ENCODE peak calls at places on chromosomes 6 and 20, in five cellular contexts. One of them, this sample, is unnamed.

GRCh38 chr6:82783587-82784253 is 281.9 kb downstream of the UBE3D start:
- DNase-seq in activated CD4-positive, alpha-beta T cell treated with anti-CD3 and anti-CD28 coated beads for 1 hour: no peak
- DNase-seq in mesothelial cell of epicardium: no peak
- DNase-seq in activated T-cell treated with anti-CD3 and anti-CD28 coated beads, Interleukin-2, amount 50 U/mL, for 4 hours: no peak
- DNase-seq in NCI-H774: peak; percentile 67
- DNase-seq in this sample: no peak

GRCh38 chr6:157715766-157716171 is 107.3 kb upstream of the SNX9 start:
- DNase-seq in activated CD4-positive, alpha-beta T cell treated with anti-CD3 and anti-CD28 coated beads for 1 hour: no peak
- DNase-seq in mesothelial cell of epicardium: no peak
- DNase-seq in activated T-cell treated with anti-CD3 and anti-CD28 coated beads, Interleukin-2, amount 50 U/mL, for 4 hours: no peak
- DNase-seq in NCI-H774: no peak
- DNase-seq in this sample: no peak

GRCh38 chr6:30700340-30700739 is 9.6 kb upstream of the NRM start:
- DNase-seq in activated CD4-positive, alpha-beta T cell treated with anti-CD3 and anti-CD28 coated beads for 1 hour: no peak
- DNase-seq in mesothelial cell of epicardium: no peak
- DNase-seq in activated T-cell treated with anti-CD3 and anti-CD28 coated beads, Interleukin-2, amount 50 U/mL, for 4 hours: no peak
- DNase-seq in NCI-H774: no peak
- DNase-seq in this sample: no peak

GRCh38 chr20:18983796-18984195 is 170.2 kb downstream of the SCP2D1 start:
- DNase-seq in activated CD4-positive, alpha-beta T cell treated with anti-CD3 and anti-CD28 coated beads for 1 hour: no peak
- DNase-seq in mesothelial cell of epicardium: no peak
- DNase-seq in activated T-cell treated with anti-CD3 and anti-CD28 coated beads, Interleukin-2, amount 50 U/mL, for 4 hours: no peak
- DNase-seq in NCI-H774: peak; percentile 42
- DNase-seq in this sample: no peak

GRCh38 chr6:149990109-149990671 is 26.4 kb downstream of the ULBP1 start:
- DNase-seq in activated CD4-positive, alpha-beta T cell treated with anti-CD3 and anti-CD28 coated beads for 1 hour: no peak
- DNase-seq in mesothelial cell of epicardium: no peak
- DNase-seq in activated T-cell treated with anti-CD3 and anti-CD28 coated beads, Interleukin-2, amount 50 U/mL, for 4 hours: no peak
- DNase-seq in NCI-H774: no peak
- DNase-seq in this sample: no peak

GRCh38 chr20:50141811-50142561 is 11.5 kb downstream of the PEDS1 start:
- DNase-seq in activated CD4-positive, alpha-beta T cell treated with anti-CD3 and anti-CD28 coated beads for 1 hour: no peak
- DNase-seq in mesothelial cell of epicardium: no peak
- DNase-seq in activated T-cell treated with anti-CD3 and anti-CD28 coated beads, Interleukin-2, amount 50 U/mL, for 4 hours: no peak
- DNase-seq in NCI-H774: no peak
- DNase-seq in this sample: no peak

GRCh38 chr20:62212309-62212708 is 7.8 kb downstream of the HRH3 start:
- DNase-seq in activated CD4-positive, alpha-beta T cell treated with anti-CD3 and anti-CD28 coated beads for 1 hour: no peak
- DNase-seq in mesothelial cell of epicardium: no peak
- DNase-seq in activated T-cell treated with anti-CD3 and anti-CD28 coated beads, Interleukin-2, amount 50 U/mL, for 4 hours: no peak
- DNase-seq in NCI-H774: no peak
- DNase-seq in this sample: no peak

GRCh38 chr6:71410164-71410566 is 121.6 kb downstream of the OGFRL1 start:
- DNase-seq in activated CD4-positive, alpha-beta T cell treated with anti-CD3 and anti-CD28 coated beads for 1 hour: no peak
- DNase-seq in mesothelial cell of epicardium: no peak
- DNase-seq in activated T-cell treated with anti-CD3 and anti-CD28 coated beads, Interleukin-2, amount 50 U/mL, for 4 hours: no peak
- DNase-seq in NCI-H774: no peak
- DNase-seq in this sample: no peak

GRCh38 chr6:39196648-39197047 is 32.6 kb downstream of the KCNK5 start:
- DNase-seq in activated CD4-positive, alpha-beta T cell treated with anti-CD3 and anti-CD28 coated beads for 1 hour: no peak
- DNase-seq in mesothelial cell of epicardium: no peak
- DNase-seq in activated T-cell treated with anti-CD3 and anti-CD28 coated beads, Interleukin-2, amount 50 U/mL, for 4 hours: no peak
- DNase-seq in NCI-H774: no peak
- DNase-seq in this sample: no peak

GRCh38 chr6:113949499-113949898 is 21.4 kb downstream of the HDAC2 start:
- DNase-seq in activated CD4-positive, alpha-beta T cell treated with anti-CD3 and anti-CD28 coated beads for 1 hour: no peak
- DNase-seq in mesothelial cell of epicardium: no peak
- DNase-seq in activated T-cell treated with anti-CD3 and anti-CD28 coated beads, Interleukin-2, amount 50 U/mL, for 4 hours: no peak
- DNase-seq in NCI-H774: no peak
- DNase-seq in this sample: no peak

GRCh38 chr20:34544109-34544793 is 14.3 kb upstream of the MAP1LC3A start:
- DNase-seq in activated CD4-positive, alpha-beta T cell treated with anti-CD3 and anti-CD28 coated beads for 1 hour: no peak
- DNase-seq in mesothelial cell of epicardium: no peak
- DNase-seq in activated T-cell treated with anti-CD3 and anti-CD28 coated beads, Interleukin-2, amount 50 U/mL, for 4 hours: no peak
- DNase-seq in NCI-H774: no peak
- DNase-seq in this sample: no peak

GRCh38 chr6:134249759-134250602 is 67.9 kb downstream of the SGK1 start:
- DNase-seq in activated CD4-positive, alpha-beta T cell treated with anti-CD3 and anti-CD28 coated beads for 1 hour: no peak
- DNase-seq in mesothelial cell of epicardium: no peak
- DNase-seq in activated T-cell treated with anti-CD3 and anti-CD28 coated beads, Interleukin-2, amount 50 U/mL, for 4 hours: no peak
- DNase-seq in NCI-H774: no peak
- DNase-seq in this sample: no peak

GRCh38 chr6:10384719-10385511 is 30.0 kb downstream of the TFAP2A start:
- DNase-seq in activated CD4-positive, alpha-beta T cell treated with anti-CD3 and anti-CD28 coated beads for 1 hour: no peak
- DNase-seq in mesothelial cell of epicardium: no peak
- DNase-seq in activated T-cell treated with anti-CD3 and anti-CD28 coated beads, Interleukin-2, amount 50 U/mL, for 4 hours: no peak
- DNase-seq in NCI-H774: no peak
- DNase-seq in this sample: no peak

GRCh38 chr20:63072231-63072791 is 65.5 kb upstream of the BHLHE23 start:
- DNase-seq in activated CD4-positive, alpha-beta T cell treated with anti-CD3 and anti-CD28 coated beads for 1 hour: no peak
- DNase-seq in mesothelial cell of epicardium: no peak
- DNase-seq in activated T-cell treated with anti-CD3 and anti-CD28 coated beads, Interleukin-2, amount 50 U/mL, for 4 hours: no peak
- DNase-seq in NCI-H774: no peak
- DNase-seq in this sample: no peak

GRCh38 chr6:48061630-48062029 is 49.4 kb downstream of the PTCHD4 start:
- DNase-seq in activated CD4-positive, alpha-beta T cell treated with anti-CD3 and anti-CD28 coated beads for 1 hour: no peak
- DNase-seq in mesothelial cell of epicardium: no peak
- DNase-seq in activated T-cell treated with anti-CD3 and anti-CD28 coated beads, Interleukin-2, amount 50 U/mL, for 4 hours: no peak
- DNase-seq in NCI-H774: no peak
- DNase-seq in this sample: no peak

GRCh38 chr20:58366016-58366415 is 23.0 kb upstream of the VAPB start:
- DNase-seq in activated CD4-positive, alpha-beta T cell treated with anti-CD3 and anti-CD28 coated beads for 1 hour: no peak
- DNase-seq in mesothelial cell of epicardium: no peak
- DNase-seq in activated T-cell treated with anti-CD3 and anti-CD28 coated beads, Interleukin-2, amount 50 U/mL, for 4 hours: no peak
- DNase-seq in NCI-H774: no peak
- DNase-seq in this sample: no peak

GRCh38 chr6:692356-692851 is 535 bp downstream of the EXOC2 start:
- DNase-seq in activated CD4-positive, alpha-beta T cell treated with anti-CD3 and anti-CD28 coated beads for 1 hour: peak; percentile 64
- DNase-seq in mesothelial cell of epicardium: no peak
- DNase-seq in activated T-cell treated with anti-CD3 and anti-CD28 coated beads, Interleukin-2, amount 50 U/mL, for 4 hours: peak; percentile 74
- DNase-seq in NCI-H774: no peak
- DNase-seq in this sample: peak; percentile 65

GRCh38 chr6:101876431-101876830 is 482.9 kb downstream of the GRIK2 start:
- DNase-seq in activated CD4-positive, alpha-beta T cell treated with anti-CD3 and anti-CD28 coated beads for 1 hour: no peak
- DNase-seq in mesothelial cell of epicardium: no peak
- DNase-seq in activated T-cell treated with anti-CD3 and anti-CD28 coated beads, Interleukin-2, amount 50 U/mL, for 4 hours: no peak
- DNase-seq in NCI-H774: peak; percentile 41
- DNase-seq in this sample: no peak

GRCh38 chr6:142784344-142784743 is 160.6 kb downstream of the HIVEP2 start:
- DNase-seq in activated CD4-positive, alpha-beta T cell treated with anti-CD3 and anti-CD28 coated beads for 1 hour: no peak
- DNase-seq in mesothelial cell of epicardium: no peak
- DNase-seq in activated T-cell treated with anti-CD3 and anti-CD28 coated beads, Interleukin-2, amount 50 U/mL, for 4 hours: no peak
- DNase-seq in NCI-H774: no peak
- DNase-seq in this sample: no peak

GRCh38 chr6:324116-324728 is 31.9 kb downstream of the DUSP22 start:
- DNase-seq in activated CD4-positive, alpha-beta T cell treated with anti-CD3 and anti-CD28 coated beads for 1 hour: no peak
- DNase-seq in mesothelial cell of epicardium: no peak
- DNase-seq in activated T-cell treated with anti-CD3 and anti-CD28 coated beads, Interleukin-2, amount 50 U/mL, for 4 hours: no peak
- DNase-seq in NCI-H774: no peak
- DNase-seq in this sample: peak; percentile 10

GRCh38 chr20:60365882-60366281 is 407.7 kb downstream of the CDH26 start:
- DNase-seq in activated CD4-positive, alpha-beta T cell treated with anti-CD3 and anti-CD28 coated beads for 1 hour: no peak
- DNase-seq in mesothelial cell of epicardium: no peak
- DNase-seq in activated T-cell treated with anti-CD3 and anti-CD28 coated beads, Interleukin-2, amount 50 U/mL, for 4 hours: no peak
- DNase-seq in NCI-H774: no peak
- DNase-seq in this sample: no peak

GRCh38 chr6:138036111-138036510 is 71.1 kb downstream of the PERP start:
- DNase-seq in activated CD4-positive, alpha-beta T cell treated with anti-CD3 and anti-CD28 coated beads for 1 hour: no peak
- DNase-seq in mesothelial cell of epicardium: no peak
- DNase-seq in activated T-cell treated with anti-CD3 and anti-CD28 coated beads, Interleukin-2, amount 50 U/mL, for 4 hours: no peak
- DNase-seq in NCI-H774: no peak
- DNase-seq in this sample: no peak

GRCh38 chr6:130946076-130946475 is 117.0 kb downstream of the EPB41L2 start:
- DNase-seq in activated CD4-positive, alpha-beta T cell treated with anti-CD3 and anti-CD28 coated beads for 1 hour: no peak
- DNase-seq in mesothelial cell of epicardium: no peak
- DNase-seq in activated T-cell treated with anti-CD3 and anti-CD28 coated beads, Interleukin-2, amount 50 U/mL, for 4 hours: no peak
- DNase-seq in NCI-H774: no peak
- DNase-seq in this sample: no peak

GRCh38 chr20:32820698-32821378 is 1.1 kb downstream of the MAPRE1 start:
- DNase-seq in activated CD4-positive, alpha-beta T cell treated with anti-CD3 and anti-CD28 coated beads for 1 hour: no peak
- DNase-seq in mesothelial cell of epicardium: no peak
- DNase-seq in activated T-cell treated with anti-CD3 and anti-CD28 coated beads, Interleukin-2, amount 50 U/mL, for 4 hours: no peak
- DNase-seq in NCI-H774: no peak
- DNase-seq in this sample: no peak

GRCh38 chr6:14393910-14394309 is 276.3 kb downstream of the CD83 start:
- DNase-seq in activated CD4-positive, alpha-beta T cell treated with anti-CD3 and anti-CD28 coated beads for 1 hour: no peak
- DNase-seq in mesothelial cell of epicardium: no peak
- DNase-seq in activated T-cell treated with anti-CD3 and anti-CD28 coated beads, Interleukin-2, amount 50 U/mL, for 4 hours: no peak
- DNase-seq in NCI-H774: no peak
- DNase-seq in this sample: no peak

GRCh38 chr20:58717278-58718091 is 24.9 kb downstream of the NPEPL1 start:
- DNase-seq in activated CD4-positive, alpha-beta T cell treated with anti-CD3 and anti-CD28 coated beads for 1 hour: peak; percentile 3
- DNase-seq in mesothelial cell of epicardium: peak; percentile 15
- DNase-seq in activated T-cell treated with anti-CD3 and anti-CD28 coated beads, Interleukin-2, amount 50 U/mL, for 4 hours: no peak
- DNase-seq in NCI-H774: no peak
- DNase-seq in this sample: peak; percentile 13

GRCh38 chr20:49349678-49350077 is 71.8 kb upstream of the ZNFX1 start:
- DNase-seq in activated CD4-positive, alpha-beta T cell treated with anti-CD3 and anti-CD28 coated beads for 1 hour: no peak
- DNase-seq in mesothelial cell of epicardium: no peak
- DNase-seq in activated T-cell treated with anti-CD3 and anti-CD28 coated beads, Interleukin-2, amount 50 U/mL, for 4 hours: no peak
- DNase-seq in NCI-H774: no peak
- DNase-seq in this sample: no peak